ENCODE peak calls at places on chromosomes 13 and 19, in six cellular contexts. D, U, K, B, G and E are unnamed samples.

GRCh38 chr19:50890422-50891252 is 17.4 kb downstream of the KLK2 start:
- DNase-seq in G (no peak), U (no peak), D (no peak), K (no peak), B (no peak), E (peak)

GRCh38 chr19:14003279-14004051 is 2.7 kb downstream of the RFX1 start:
- DNase-seq in D (no peak), G (no peak), U (no peak), K (no peak), B (no peak), E (no peak)

GRCh38 chr13:43880451-43880850 is 747 bp downstream of the LACC1 start:
- DNase-seq in B (no peak), D (no peak), K (no peak), U (no peak), G (no peak), E (no peak)

GRCh38 chr19:13797870-13798269 is 2.6 kb downstream of the ZSWIM4 start:
- DNase-seq in G (no peak), U (no peak), D (no peak), B (no peak), K (no peak), E (no peak)

GRCh38 chr13:48769107-48769704 is 115.5 kb downstream of the CYSLTR2 start:
- DNase-seq in K (peak), U (peak), D (peak), B (peak), G (peak), E (peak)

GRCh38 chr19:52670046-52670445 is 31.9 kb upstream of the ZNF83 start:
- DNase-seq in D (no peak), U (no peak), K (no peak), B (no peak), G (no peak), E (peak)

GRCh38 chr19:12804051-12804450 is 2.2 kb downstream of the THSD8 start:
- DNase-seq in B (no peak), D (no peak), U (no peak), G (no peak), K (no peak), E (no peak)

GRCh38 chr19:56837004-56837403 is 3.5 kb downstream of the PEG3 start:
- DNase-seq in U (no peak), G (no peak), D (no peak), K (no peak), B (no peak), E (no peak)

GRCh38 chr19:54096642-54097106 is 3.9 kb downstream of the OSCAR start:
- DNase-seq in G (no peak), U (peak), B (no peak), K (no peak), D (no peak), E (no peak)

GRCh38 chr19:47228937-47229673 is 1.9 kb downstream of the BBC3 start:
- DNase-seq in B (no peak), K (no peak), D (peak), G (no peak), U (no peak), E (no peak)

GRCh38 chr19:29837448-29837961 is 25.7 kb downstream of the CCNE1 start:
- DNase-seq in D (no peak), B (no peak), K (no peak), G (no peak), U (no peak), E (no peak)

GRCh38 chr13:103799028-103799427 is 732.8 kb upstream of the SLC10A2 start:
- DNase-seq in K (peak), D (no peak), B (no peak), G (no peak), U (no peak), E (no peak)

GRCh38 chr13:99086869-99087129 is 108.9 kb upstream of the DOCK9 start:
- DNase-seq in D (peak), K (no peak), U (no peak), B (no peak), G (no peak), E (peak)

GRCh38 chr13:40272776-40273139 is 393.7 kb downstream of the FOXO1 start:
- DNase-seq in K (no peak), D (no peak), B (no peak), U (no peak), G (no peak), E (peak)

GRCh38 chr19:6720369-6721112 is at the start of gene C3:
- DNase-seq in U (no peak), K (no peak), G (no peak), D (no peak), B (no peak), E (peak)